ENCODE peak calls at places on chromosomes 2 and 18, in five cellular contexts. B is HT1080; A is activated T-cell treated with anti-CD3 and anti-CD28 coated beads, Interleukin-2, amount 50 U/mL, for 72 hours; Z is T1000; O is activated naive CD4-positive, alpha-beta T cell treated with anti-CD3 and anti-CD28 coated beads, Interleukin-2, amount 10 ng/mL, durations not matched to agents 7 days and 5 days. D is an unnamed sample.

GRCh38 chr2:44936715-44937687 is 4.5 kb upstream of the SIX3 start:
- DNase-seq in B (no peak), A (no peak), Z (no peak), O (no peak), D (peak; percentile 62)

GRCh38 chr18:2111456-2111855 is 459.8 kb downstream of the METTL4 start:
- DNase-seq in B (peak; percentile 83), A (no peak), Z (no peak), O (no peak), D (no peak)

GRCh38 chr2:24233321-24233720 is 58.5 kb downstream of the FAM228A start:
- DNase-seq in B (no peak), A (no peak), Z (no peak), O (no peak), D (no peak)

GRCh38 chr2:54454922-54455583 is 1.1 kb upstream of the SPTBN1 start:
- DNase-seq in B (no peak), A (peak; percentile 1), Z (no peak), O (no peak), D (no peak)

GRCh38 chr2:66803651-66804050 is 368.7 kb downstream of the MEIS1 start:
- DNase-seq in B (no peak), A (no peak), Z (no peak), O (no peak), D (no peak)

GRCh38 chr2:47013383-47013782 is 97.8 kb upstream of the MCFD2 start:
- DNase-seq in B (no peak), A (no peak), Z (no peak), O (no peak), D (no peak)

GRCh38 chr18:79942786-79943607 is 8.5 kb downstream of the SLC66A2 start:
- DNase-seq in B (no peak), A (no peak), Z (no peak), O (no peak), D (no peak)

GRCh38 chr2:78261454-78261853 is 739.3 kb upstream of the LRRTM4 start:
- DNase-seq in B (no peak), A (no peak), Z (no peak), O (no peak), D (no peak)

GRCh38 chr2:143452817-143453462 is 323.7 kb downstream of the ARHGAP15 start:
- DNase-seq in B (no peak), A (peak; percentile 16), Z (no peak), O (peak; percentile 54), D (no peak)

GRCh38 chr2:38267270-38267925 is 109.7 kb downstream of the ATL2 start:
- DNase-seq in B (no peak), A (no peak), Z (no peak), O (no peak), D (no peak)

GRCh38 chr2:164896226-164896625 is 54.6 kb upstream of the COBLL1 start:
- DNase-seq in B (no peak), A (no peak), Z (no peak), O (no peak), D (no peak)

GRCh38 chr2:86044045-86044444 is 61.6 kb downstream of the POLR1A start:
- DNase-seq in B (no peak), A (no peak), Z (no peak), O (no peak), D (peak; percentile 53)

GRCh38 chr2:102604754-102605153 is 14.6 kb upstream of the SLC9A2 start:
- DNase-seq in B (no peak), A (no peak), Z (no peak), O (no peak), D (no peak)

GRCh38 chr18:43380098-43380672 is 102.9 kb upstream of the SYT4 start:
- DNase-seq in B (no peak), A (no peak), Z (no peak), O (no peak), D (no peak)

GRCh38 chr2:118599141-118599540 is 248.3 kb downstream of the EN1 start:
- DNase-seq in B (no peak), A (no peak), Z (no peak), O (no peak), D (no peak)

GRCh38 chr2:42618972-42619371 is 50.5 kb downstream of the MTA3 start:
- DNase-seq in B (peak; percentile 63), A (no peak), Z (no peak), O (no peak), D (no peak)

GRCh38 chr2:241777167-241777685 is 604 bp downstream of the GAL3ST2 start:
- DNase-seq in B (no peak), A (no peak), Z (no peak), O (no peak), D (no peak)

GRCh38 chr2:111157071-111157661 is 36.5 kb downstream of the BCL2L11 start:
- DNase-seq in B (no peak), A (no peak), Z (no peak), O (no peak), D (no peak)

GRCh38 chr18:75072672-75073371 is 136.1 kb downstream of the PTGR3 start:
- DNase-seq in B (no peak), A (no peak), Z (no peak), O (no peak), D (no peak)

GRCh38 chr2:234435836-234436481 is 60.9 kb downstream of the ARL4C start:
- DNase-seq in B (no peak), A (no peak), Z (no peak), O (no peak), D (no peak)

GRCh38 chr2:1639086-1639858 is 105.0 kb downstream of the PXDN start:
- DNase-seq in B (no peak), A (no peak), Z (no peak), O (no peak), D (peak; percentile 66)

GRCh38 chr2:108917078-108917440 is 72.0 kb downstream of the EDAR start:
- DNase-seq in B (no peak), A (no peak), Z (no peak), O (no peak), D (no peak)

GRCh38 chr18:48838921-48839818 is 111.6 kb downstream of the SMAD7 start:
- DNase-seq in B (peak; percentile 94), A (no peak), Z (peak; percentile 71), O (no peak), D (peak; percentile 82)

GRCh38 chr2:75424936-75425619 is 135.7 kb downstream of the EVA1A start:
- DNase-seq in B (peak; percentile 58), A (no peak), Z (peak; percentile 48), O (no peak), D (no peak)

GRCh38 chr2:181573140-181573736 is 83.7 kb downstream of the CERKL start:
- DNase-seq in B (peak; percentile 28), A (no peak), Z (no peak), O (no peak), D (no peak)

GRCh38 chr2:47037678-47038077 is 117.4 kb downstream of the STPG4 start:
- DNase-seq in B (no peak), A (no peak), Z (no peak), O (no peak), D (no peak)

GRCh38 chr2:241741016-241741415 is 6.6 kb downstream of the D2HGDH start:
- DNase-seq in B (peak; percentile 87), A (peak; percentile 42), Z (no peak), O (no peak), D (no peak)

GRCh38 chr2:65514555-65515195 is 82.3 kb upstream of the SPRED2 start:
- DNase-seq in B (no peak), A (no peak), Z (no peak), O (no peak), D (no peak)

GRCh38 chr2:222174450-222174849 is 124.3 kb downstream of the PAX3 start:
- DNase-seq in B (no peak), A (no peak), Z (no peak), O (no peak), D (no peak)

GRCh38 chr2:217920879-217921603 is 81.8 kb downstream of the TNS1 start:
- DNase-seq in B (no peak), A (no peak), Z (no peak), O (no peak), D (no peak)

GRCh38 chr2:46254474-46254873 is 42.7 kb upstream of the EPAS1 start:
- DNase-seq in B (no peak), A (no peak), Z (no peak), O (no peak), D (no peak)

D was measured in posterior vena cava.